ENCODE peak calls at places on chromosomes 1 and 21, in four cellular contexts. U, G, Y and I are unnamed samples.

GRCh38 chr1:207903053-207903452 is 7.9 kb downstream of the CD34 start:
- ATAC-seq in U (no peak), Y (no peak), G (peak), I (no peak)

GRCh38 chr21:29433366-29434059 is 134.8 kb downstream of the BACH1 start:
- ATAC-seq in U (no peak), Y (no peak), G (no peak), I (no peak)

GRCh38 chr1:92527670-92528069 is 40.9 kb upstream of the GFI1 start:
- ATAC-seq in Y (no peak), G (no peak), U (no peak), I (no peak)

GRCh38 chr1:226074046-226074445 is 11.5 kb downstream of the H3-3A start:
- ATAC-seq in U (no peak), G (no peak), Y (peak), I (no peak)

GRCh38 chr1:56908619-56909340 is 54.2 kb downstream of the C8A start:
- ATAC-seq in G (no peak), U (no peak), Y (no peak), I (no peak)

GRCh38 chr1:227622739-227623475 is 59.6 kb downstream of the ZNF678 start:
- ATAC-seq in U (no peak), Y (no peak), G (no peak), I (no peak)

GRCh38 chr1:42176902-42177519 is 12.5 kb upstream of the GUCA2A start:
- ATAC-seq in G (no peak), U (peak), Y (peak), I (no peak)

GRCh38 chr1:107862064-107862463 is 102.9 kb downstream of the VAV3 start:
- ATAC-seq in G (peak), U (no peak), Y (no peak), I (no peak)

GRCh38 chr21:15978158-15978805 is 248.5 kb downstream of the USP25 start:
- ATAC-seq in Y (no peak), U (no peak), G (no peak), I (no peak)

GRCh38 chr1:194809665-194810064 is 1623.3 kb upstream of the B3GALT2 start:
- ATAC-seq in G (no peak), Y (no peak), U (no peak), I (no peak)

GRCh38 chr1:160664573-160665051 is 17.8 kb upstream of the SLAMF1 start:
- ATAC-seq in G (peak), U (no peak), Y (no peak), I (no peak)

GRCh38 chr1:31771891-31772668 is 7.9 kb upstream of the ADGRB2 start:
- ATAC-seq in U (no peak), G (peak), Y (peak), I (peak)

GRCh38 chr1:113949007-113949406 is 19.9 kb downstream of the HIPK1 start:
- ATAC-seq in Y (peak), G (no peak), U (no peak), I (no peak)